ENCODE peak calls at places on chromosomes 2 and 18, in five cellular contexts. G, A, Y, H and O are unnamed samples.

GRCh38 chr2:197852127-197852526 is 47.7 kb downstream of the PLCL1 start:
- DNase-seq in G (no peak), H (no peak), Y (no peak), A (no peak), O (no peak)

GRCh38 chr2:222050981-222051380 is 247.8 kb downstream of the PAX3 start:
- DNase-seq in A (no peak), Y (no peak), H (no peak), G (no peak), O (no peak)

GRCh38 chr2:143802242-143802641 is 673.0 kb downstream of the ARHGAP15 start:
- DNase-seq in Y (no peak), H (no peak), A (no peak), G (no peak), O (no peak)

GRCh38 chr18:61569176-61569892 is 236.1 kb downstream of the CDH20 start:
- DNase-seq in Y (no peak), H (no peak), A (no peak), G (no peak), O (no peak)

GRCh38 chr2:221034973-221035372 is 537.1 kb downstream of the EPHA4 start:
- DNase-seq in Y (no peak), H (no peak), G (no peak), A (no peak), O (no peak)

GRCh38 chr2:190415794-190416729 is 7.9 kb downstream of the MFSD6 start:
- DNase-seq in H (no peak), G (no peak), Y (no peak), A (no peak), O (no peak)

GRCh38 chr2:83517727-83518368 is 941.2 kb downstream of the SUCLG1 start:
- DNase-seq in Y (no peak), G (no peak), A (no peak), H (no peak), O (no peak)

GRCh38 chr2:228652366-228652765 is 470.9 kb upstream of the SPHKAP start:
- DNase-seq in A (no peak), G (no peak), Y (no peak), H (no peak), O (no peak)

GRCh38 chr2:13597176-13597575 is 880.4 kb downstream of the TRIB2 start:
- DNase-seq in H (no peak), Y (no peak), A (no peak), G (no peak), O (no peak)

GRCh38 chr2:200267350-200267749 is 39.1 kb upstream of the SPATS2L start:
- DNase-seq in H (no peak), A (no peak), Y (no peak), G (no peak), O (no peak)

GRCh38 chr18:35513181-35513932 is 15.6 kb upstream of the INO80C start:
- DNase-seq in H (no peak), A (no peak), G (no peak), Y (peak), O (no peak)

GRCh38 chr2:224252601-224253000 is 149.3 kb downstream of the FAM124B start:
- DNase-seq in H (no peak), G (no peak), A (no peak), Y (no peak), O (peak)

GRCh38 chr2:27105981-27106380 is 12.9 kb downstream of the CGREF1 start:
- DNase-seq in A (no peak), Y (no peak), H (no peak), G (no peak), O (no peak)

GRCh38 chr2:239258248-239258647 is 142.6 kb downstream of the HDAC4 start:
- DNase-seq in Y (no peak), A (no peak), G (no peak), H (no peak), O (no peak)

GRCh38 chr2:100606740-100607343 is 44.0 kb downstream of the PDCL3 start:
- DNase-seq in Y (peak), A (no peak), H (peak), G (peak), O (no peak)

GRCh38 chr18:9094307-9095226 is 7.9 kb upstream of the NDUFV2 start:
- DNase-seq in H (peak), G (no peak), Y (no peak), A (no peak), O (peak)

GRCh38 chr2:103387888-103388287 is 626.1 kb downstream of the TMEM182 start:
- DNase-seq in H (no peak), A (no peak), Y (no peak), G (no peak), O (no peak)

GRCh38 chr2:81002906-81003305 is 698.4 kb upstream of the LRRTM1 start:
- DNase-seq in A (no peak), H (no peak), Y (no peak), G (no peak), O (no peak)

GRCh38 chr2:81007104-81007503 is 702.6 kb upstream of the LRRTM1 start:
- DNase-seq in H (no peak), A (no peak), G (no peak), Y (no peak), O (no peak)
- TF ChIP-seq CTCF in H (no peak), A (no peak), G (no peak), Y (no peak), O (no peak)

DNA sequence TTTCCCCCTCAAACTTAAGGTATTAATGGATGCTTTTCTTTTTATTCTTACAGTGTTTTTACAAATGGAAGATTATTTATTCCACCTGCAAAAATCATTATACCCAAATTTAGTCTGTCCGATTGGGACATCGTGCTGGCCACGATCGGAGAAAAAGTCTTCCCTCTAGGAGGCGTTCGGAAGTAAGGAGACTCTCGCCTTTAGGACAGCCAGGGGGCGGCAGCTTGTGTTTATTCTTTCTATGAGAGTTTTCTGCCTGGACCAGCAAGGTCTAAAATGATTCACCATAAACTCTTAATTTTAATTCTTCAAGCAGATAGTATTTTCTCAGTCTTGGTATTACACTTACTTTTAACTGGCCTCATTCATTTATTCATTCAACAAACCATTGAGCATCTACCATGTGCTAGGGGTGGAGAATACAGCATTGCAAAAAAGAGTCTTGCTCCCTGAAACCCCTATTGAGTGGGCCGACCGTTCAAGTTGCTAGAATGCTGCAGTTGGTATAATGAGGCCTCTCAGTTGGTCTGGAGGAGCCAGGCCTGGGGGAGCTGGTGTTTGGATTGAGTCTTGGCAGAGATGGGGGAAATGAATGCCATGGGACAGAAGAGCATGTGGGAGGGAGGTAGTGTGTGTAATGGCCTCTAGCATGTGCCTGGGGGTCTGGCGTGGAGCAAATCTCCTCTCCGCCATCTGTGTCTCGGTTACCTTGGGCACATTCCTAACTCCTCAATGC is 38.7 kb downstream of the DCDC2C start:
- DNase-seq in G (no peak), Y (no peak), H (no peak), A (no peak), O (no peak)
- TF ChIP-seq CTCF in G (no peak), Y (no peak), H (no peak), A (no peak), O (no peak)

GRCh38 chr2:37896319-37896718 is 28.8 kb upstream of the RMDN2 start:
- DNase-seq in Y (no peak), H (no peak), G (no peak), A (no peak), O (no peak)
- TF ChIP-seq CTCF in Y (no peak), H (no peak), G (peak), A (no peak), O (no peak)

GRCh38 chr18:6374340-6374739 is 40.4 kb downstream of the L3MBTL4 start:
- DNase-seq in A (no peak), H (no peak), G (no peak), Y (no peak), O (no peak)

GRCh38 chr18:6373187-6373586 is 41.5 kb downstream of the L3MBTL4 start:
- DNase-seq in Y (no peak), A (no peak), G (no peak), H (no peak), O (no peak)

GRCh38 chr18:6370886-6371635 is 43.6 kb downstream of the L3MBTL4 start:
- DNase-seq in H (no peak), Y (no peak), G (no peak), A (no peak), O (no peak)

GRCh38 chr18:6376433-6377229 is 38.1 kb downstream of the L3MBTL4 start:
- DNase-seq in Y (no peak), H (no peak), A (no peak), G (no peak), O (no peak)

GRCh38 chr18:6374935-6375529 is 39.7 kb downstream of the L3MBTL4 start:
- DNase-seq in H (no peak), A (no peak), Y (no peak), G (no peak), O (no peak)
- TF ChIP-seq CTCF in H (no peak), A (no peak), Y (no peak), G (no peak), O (no peak)

DNA sequence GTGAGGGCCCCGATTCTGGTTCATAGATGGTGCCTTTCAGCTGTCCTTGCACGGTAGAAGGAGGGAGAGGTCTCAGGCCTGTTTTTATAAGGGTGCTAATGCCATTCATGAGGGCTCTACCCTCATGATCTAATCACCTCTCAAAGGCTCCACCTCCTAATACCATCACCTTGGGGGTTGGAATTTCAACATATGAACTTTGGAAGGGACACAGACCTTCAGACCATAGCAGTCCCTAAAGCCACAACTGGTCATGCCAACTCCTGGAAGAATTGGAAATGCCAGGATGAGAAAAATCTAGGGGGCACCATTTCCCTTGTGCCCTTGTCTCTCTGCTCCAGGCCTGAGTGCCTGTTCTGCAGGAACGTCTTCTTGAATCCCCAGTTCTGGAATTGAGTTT is 124.8 kb upstream of the DAPL1 start:
- DNase-seq in Y (no peak), H (no peak), A (no peak), G (no peak), O (no peak)
- TF ChIP-seq CTCF in Y (no peak), H (no peak), A (no peak), G (no peak), O (no peak)

GRCh38 chr2:43223412-43224040 is 2.9 kb downstream of the ZFP36L2 start:
- DNase-seq in Y (no peak), H (no peak), G (no peak), A (no peak), O (no peak)

GRCh38 chr2:43225093-43225787 is 1.2 kb downstream of the ZFP36L2 start:
- DNase-seq in G (no peak), H (peak), A (no peak), Y (peak), O (no peak)

GRCh38 chr2:43224571-43225092 is 1.8 kb downstream of the ZFP36L2 start:
- DNase-seq in G (no peak), A (no peak), H (peak), Y (peak), O (no peak)

GRCh38 chr2:43222472-43223146 is 3.8 kb downstream of the ZFP36L2 start:
- DNase-seq in Y (no peak), G (no peak), A (no peak), H (no peak), O (no peak)

DNA sequence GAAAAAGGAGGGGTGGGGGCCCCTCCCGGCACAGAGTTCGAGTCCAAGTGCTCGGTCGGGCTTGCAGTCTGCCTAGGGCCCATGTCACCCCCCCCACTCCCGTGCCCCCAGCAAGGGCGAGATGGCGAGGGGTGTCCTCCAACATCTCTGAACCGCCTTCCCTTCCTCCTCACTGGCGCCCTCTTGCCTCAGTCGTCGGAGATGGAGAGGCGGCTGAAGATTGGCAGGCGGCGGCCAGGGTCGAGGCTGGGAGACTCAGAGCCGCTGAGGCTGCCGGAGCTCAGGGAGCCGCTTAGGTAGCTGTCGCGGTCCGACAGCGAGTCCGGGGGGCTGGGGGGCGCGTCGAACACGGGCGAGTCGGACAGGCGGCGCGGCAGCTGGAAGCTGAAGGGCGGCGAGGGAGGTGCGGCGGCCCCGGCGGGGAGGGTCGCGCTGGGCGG is 2.3 kb downstream of the ZFP36L2 start:
- DNase-seq in H (peak), Y (peak), G (no peak), A (no peak), O (no peak)
- TF ChIP-seq CTCF in H (peak), Y (peak), G (peak), A (no peak), O (peak)